ENCODE peak calls at places on chromosomes 1 and 21, in seven cellular contexts. One of them, this sample, is unnamed.

GRCh38 chr1:71857862-71858261 is 424.5 kb downstream of the NEGR1 start:
- DNase-seq in non-pigmented ciliary epithelial cell: no peak
- DNase-seq in GM19239: no peak
- DNase-seq in endothelial cell: no peak
- DNase-seq in nephron progenitor cell: no peak
- DNase-seq in activated CD4-positive, alpha-beta T cell treated with anti-CD3 and anti-CD28 coated beads, Interleukin-2, amount 50 U/mL, for 1 hour: no peak
- DNase-seq in amniotic stem cell: no peak
- DNase-seq in this sample: no peak

GRCh38 chr1:108129999-108130398 is 70.1 kb downstream of the SLC25A24 start:
- DNase-seq in non-pigmented ciliary epithelial cell: no peak
- DNase-seq in GM19239: no peak
- DNase-seq in endothelial cell: no peak
- DNase-seq in nephron progenitor cell: no peak
- DNase-seq in activated CD4-positive, alpha-beta T cell treated with anti-CD3 and anti-CD28 coated beads, Interleukin-2, amount 50 U/mL, for 1 hour: no peak
- DNase-seq in amniotic stem cell: no peak
- DNase-seq in this sample: no peak

GRCh38 chr21:46317710-46318463 is 5.8 kb downstream of the C21orf58 start:
- DNase-seq in non-pigmented ciliary epithelial cell: no peak
- DNase-seq in GM19239: no peak
- DNase-seq in endothelial cell: no peak
- DNase-seq in nephron progenitor cell: no peak
- DNase-seq in activated CD4-positive, alpha-beta T cell treated with anti-CD3 and anti-CD28 coated beads, Interleukin-2, amount 50 U/mL, for 1 hour: no peak
- DNase-seq in amniotic stem cell: no peak
- DNase-seq in this sample: no peak

GRCh38 chr1:41888756-41889155 is 30.0 kb downstream of the HIVEP3 start:
- DNase-seq in non-pigmented ciliary epithelial cell: no peak
- DNase-seq in GM19239: no peak
- DNase-seq in endothelial cell: no peak
- DNase-seq in nephron progenitor cell: no peak
- DNase-seq in activated CD4-positive, alpha-beta T cell treated with anti-CD3 and anti-CD28 coated beads, Interleukin-2, amount 50 U/mL, for 1 hour: no peak
- DNase-seq in amniotic stem cell: no peak
- DNase-seq in this sample: no peak

GRCh38 chr1:102796429-102796828 is 311.9 kb downstream of the COL11A1 start:
- DNase-seq in non-pigmented ciliary epithelial cell: no peak
- DNase-seq in GM19239: no peak
- DNase-seq in endothelial cell: no peak
- DNase-seq in nephron progenitor cell: no peak
- DNase-seq in activated CD4-positive, alpha-beta T cell treated with anti-CD3 and anti-CD28 coated beads, Interleukin-2, amount 50 U/mL, for 1 hour: no peak
- DNase-seq in amniotic stem cell: no peak
- DNase-seq in this sample: no peak

GRCh38 chr1:53678948-53679825 is 59.8 kb downstream of the GLIS1 start:
- DNase-seq in non-pigmented ciliary epithelial cell: no peak
- DNase-seq in GM19239: no peak
- DNase-seq in endothelial cell: no peak
- DNase-seq in nephron progenitor cell: no peak
- DNase-seq in activated CD4-positive, alpha-beta T cell treated with anti-CD3 and anti-CD28 coated beads, Interleukin-2, amount 50 U/mL, for 1 hour: no peak
- DNase-seq in amniotic stem cell: no peak
- DNase-seq in this sample: no peak

GRCh38 chr1:201720522-201720844 is 108.5 kb upstream of the IPO9 start:
- DNase-seq in non-pigmented ciliary epithelial cell: no peak
- DNase-seq in GM19239: no peak
- DNase-seq in endothelial cell: no peak
- DNase-seq in nephron progenitor cell: no peak
- DNase-seq in activated CD4-positive, alpha-beta T cell treated with anti-CD3 and anti-CD28 coated beads, Interleukin-2, amount 50 U/mL, for 1 hour: no peak
- DNase-seq in amniotic stem cell: no peak
- DNase-seq in this sample: no peak

GRCh38 chr1:6397844-6398243 is 4.3 kb upstream of the ACOT7 start:
- DNase-seq in non-pigmented ciliary epithelial cell: no peak
- DNase-seq in GM19239: no peak
- DNase-seq in endothelial cell: no peak
- DNase-seq in nephron progenitor cell: no peak
- DNase-seq in activated CD4-positive, alpha-beta T cell treated with anti-CD3 and anti-CD28 coated beads, Interleukin-2, amount 50 U/mL, for 1 hour: no peak
- DNase-seq in amniotic stem cell: no peak
- DNase-seq in this sample: no peak

GRCh38 chr1:213820362-213821149 is 167.2 kb upstream of the PROX1 start:
- DNase-seq in non-pigmented ciliary epithelial cell: no peak
- DNase-seq in GM19239: no peak
- DNase-seq in endothelial cell: no peak
- DNase-seq in nephron progenitor cell: no peak
- DNase-seq in activated CD4-positive, alpha-beta T cell treated with anti-CD3 and anti-CD28 coated beads, Interleukin-2, amount 50 U/mL, for 1 hour: no peak
- DNase-seq in amniotic stem cell: no peak
- DNase-seq in this sample: no peak

GRCh38 chr1:219177363-219177762 is 3.7 kb downstream of the LYPLAL1 start:
- DNase-seq in non-pigmented ciliary epithelial cell: no peak
- DNase-seq in GM19239: no peak
- DNase-seq in endothelial cell: no peak
- DNase-seq in nephron progenitor cell: no peak
- DNase-seq in activated CD4-positive, alpha-beta T cell treated with anti-CD3 and anti-CD28 coated beads, Interleukin-2, amount 50 U/mL, for 1 hour: no peak
- DNase-seq in amniotic stem cell: no peak
- DNase-seq in this sample: no peak

GRCh38 chr1:192809286-192810252 is 730 bp downstream of the RGS2 start:
- DNase-seq in non-pigmented ciliary epithelial cell: no peak
- DNase-seq in GM19239: no peak
- DNase-seq in endothelial cell: peak
- DNase-seq in nephron progenitor cell: no peak
- DNase-seq in activated CD4-positive, alpha-beta T cell treated with anti-CD3 and anti-CD28 coated beads, Interleukin-2, amount 50 U/mL, for 1 hour: peak
- DNase-seq in amniotic stem cell: peak
- DNase-seq in this sample: peak

GRCh38 chr1:243946946-243947345 is 96.9 kb upstream of the AKT3 start:
- DNase-seq in non-pigmented ciliary epithelial cell: no peak
- DNase-seq in GM19239: no peak
- DNase-seq in endothelial cell: peak
- DNase-seq in nephron progenitor cell: no peak
- DNase-seq in activated CD4-positive, alpha-beta T cell treated with anti-CD3 and anti-CD28 coated beads, Interleukin-2, amount 50 U/mL, for 1 hour: peak
- DNase-seq in amniotic stem cell: no peak
- DNase-seq in this sample: no peak

GRCh38 chr1:14956579-14957195 is 196.9 kb upstream of the TMEM51 start:
- DNase-seq in non-pigmented ciliary epithelial cell: no peak
- DNase-seq in GM19239: no peak
- DNase-seq in endothelial cell: no peak
- DNase-seq in nephron progenitor cell: no peak
- DNase-seq in activated CD4-positive, alpha-beta T cell treated with anti-CD3 and anti-CD28 coated beads, Interleukin-2, amount 50 U/mL, for 1 hour: no peak
- DNase-seq in amniotic stem cell: no peak
- DNase-seq in this sample: no peak

This sample was measured in activated naive CD8-positive, alpha-beta T cell treated with anti-CD3 and anti-CD28 coated beads, Interleukin-2, amount 50 U/mL, for 16 hours.